ENCODE peak calls at places on chromosomes 5 and 9, in six cellular contexts. C, R, Y, L, Q and H are unnamed samples.

GRCh38 chr5:54063817-54064216 is 246.6 kb downstream of the ARL15 start:
- DNase-seq in L (peak; percentile 75), Y (no peak), C (no peak), R (no peak), Q (no peak), H (no peak)

GRCh38 chr5:80034962-80035821 is at the start of gene THBS4:
- DNase-seq in L (no peak), C (peak; percentile 69), Q (no peak), Y (no peak), R (no peak), H (peak; percentile 20)

GRCh38 chr9:82721596-82721995 is 341.3 kb downstream of the RASEF start:
- DNase-seq in R (no peak), Q (no peak), C (no peak), L (no peak), Y (no peak), H (no peak)

GRCh38 chr5:157961176-157961575 is 102.2 kb upstream of the CLINT1 start:
- DNase-seq in L (no peak), Q (no peak), Y (no peak), C (no peak), R (no peak), H (no peak)

GRCh38 chr5:91252916-91253315 is 130.2 kb downstream of the ARRDC3 start:
- DNase-seq in R (no peak), Y (no peak), L (no peak), C (no peak), Q (no peak), H (no peak)

GRCh38 chr5:53479656-53480473 is 564 bp upstream of the FST start:
- DNase-seq in Y (peak; percentile 78), L (no peak), Q (peak; percentile 41), R (no peak), C (peak; percentile 74), H (peak; percentile 48)

GRCh38 chr9:124412228-124412575 is 3.0 kb downstream of the PSMB7 start:
- DNase-seq in C (no peak), R (no peak), L (no peak), Q (no peak), Y (no peak), H (no peak)

GRCh38 chr9:107839371-107839770 is 349.8 kb upstream of the KLF4 start:
- DNase-seq in Q (no peak), R (no peak), Y (no peak), C (no peak), L (no peak), H (no peak)

GRCh38 chr5:26003966-26004365 is 1034.4 kb downstream of the CDH9 start:
- DNase-seq in Q (no peak), L (no peak), C (no peak), R (no peak), Y (no peak), H (no peak)

GRCh38 chr5:151080620-151081425 is at the start of gene TNIP1:
- DNase-seq in C (peak; percentile 92), R (peak; percentile 89), Q (peak; percentile 88), L (no peak), Y (peak; percentile 99), H (peak; percentile 86)

GRCh38 chr5:175284806-175285205 is 159.2 kb downstream of the DRD1 start:
- DNase-seq in L (no peak), R (no peak), C (no peak), Y (no peak), Q (no peak), H (no peak)

GRCh38 chr9:34989946-34990635 is 546 bp downstream of the DNAJB5 start:
- DNase-seq in Q (no peak), L (no peak), R (no peak), C (peak; percentile 78), Y (peak; percentile 87), H (peak; percentile 74)

GRCh38 chr5:54361683-54362411 is 51.5 kb upstream of the ARL15 start:
- DNase-seq in C (no peak), L (no peak), Q (no peak), Y (no peak), R (no peak), H (no peak)

GRCh38 chr9:734831-735511 is 106.5 kb upstream of the DMRT1 start:
- DNase-seq in C (no peak), R (no peak), Y (no peak), L (peak; percentile 93), Q (no peak), H (no peak)

GRCh38 chr5:131635755-131636479 is 888 bp upstream of the RAPGEF6 start:
- DNase-seq in L (no peak), C (no peak), Y (no peak), Q (peak; percentile 17), R (no peak), H (no peak)

GRCh38 chr9:136621019-136621733 is 41.5 kb upstream of the EGFL7 start:
- DNase-seq in C (peak; percentile 56), L (no peak), Y (no peak), Q (no peak), R (no peak), H (no peak)

GRCh38 chr9:114374936-114375335 is 12.8 kb downstream of the AKNA start:
- DNase-seq in Q (no peak), Y (no peak), R (no peak), C (no peak), L (no peak), H (no peak)

GRCh38 chr5:123754167-123754840 is 242.3 kb downstream of the CSNK1G3 start:
- DNase-seq in Y (no peak), C (no peak), L (no peak), Q (no peak), R (no peak), H (no peak)

GRCh38 chr5:173163219-173163618 is 18.9 kb downstream of the BNIP1 start:
- DNase-seq in Y (no peak), C (no peak), L (no peak), R (no peak), Q (no peak), H (no peak)

GRCh38 chr9:73775757-73776156 is 624.1 kb downstream of the ANXA1 start:
- DNase-seq in C (no peak), L (no peak), R (no peak), Q (no peak), Y (no peak), H (no peak)

GRCh38 chr5:179914032-179914755 is 6.5 kb upstream of the TBC1D9B start:
- DNase-seq in C (no peak), Q (peak; percentile 25), Y (peak; percentile 38), L (no peak), R (no peak), H (no peak)

GRCh38 chr5:57940236-57940635 is 457.6 kb upstream of the ACTBL2 start:
- DNase-seq in C (no peak), R (no peak), Y (no peak), Q (no peak), L (no peak), H (no peak)

GRCh38 chr5:72408602-72409001 is 88.4 kb downstream of the PTCD2 start:
- DNase-seq in L (no peak), R (no peak), Y (no peak), Q (no peak), C (no peak), H (no peak)

GRCh38 chr5:72410896-72411295 is 90.7 kb downstream of the PTCD2 start:
- DNase-seq in Q (no peak), C (no peak), L (no peak), R (no peak), Y (no peak), H (no peak)

GRCh38 chr5:72415926-72416325 is 91.3 kb downstream of the ZNF366 start:
- DNase-seq in R (no peak), C (no peak), Q (no peak), L (no peak), Y (no peak), H (no peak)

GRCh38 chr5:72408127-72408526 is 88.0 kb downstream of the PTCD2 start:
- DNase-seq in Y (no peak), Q (no peak), C (no peak), R (no peak), L (no peak), H (no peak)

GRCh38 chr5:72412283-72413055 is 92.3 kb downstream of the PTCD2 start:
- DNase-seq in L (no peak), R (no peak), Y (no peak), Q (no peak), C (no peak), H (no peak)
- TF ChIP-seq CTCF in L (no peak), R (no peak), Y (no peak), Q (peak; percentile 18), C (no peak), H (no peak)

GRCh38 chr5:7816535-7816901 is 34.4 kb downstream of the CFAP90 start:
- DNase-seq in C (no peak), Y (no peak), R (no peak), L (no peak), Q (no peak), H (no peak)
- TF ChIP-seq CTCF in C (peak; percentile 22), Y (no peak), R (peak; percentile 48), L (no peak), Q (peak; percentile 2), H (no peak)

DNA sequence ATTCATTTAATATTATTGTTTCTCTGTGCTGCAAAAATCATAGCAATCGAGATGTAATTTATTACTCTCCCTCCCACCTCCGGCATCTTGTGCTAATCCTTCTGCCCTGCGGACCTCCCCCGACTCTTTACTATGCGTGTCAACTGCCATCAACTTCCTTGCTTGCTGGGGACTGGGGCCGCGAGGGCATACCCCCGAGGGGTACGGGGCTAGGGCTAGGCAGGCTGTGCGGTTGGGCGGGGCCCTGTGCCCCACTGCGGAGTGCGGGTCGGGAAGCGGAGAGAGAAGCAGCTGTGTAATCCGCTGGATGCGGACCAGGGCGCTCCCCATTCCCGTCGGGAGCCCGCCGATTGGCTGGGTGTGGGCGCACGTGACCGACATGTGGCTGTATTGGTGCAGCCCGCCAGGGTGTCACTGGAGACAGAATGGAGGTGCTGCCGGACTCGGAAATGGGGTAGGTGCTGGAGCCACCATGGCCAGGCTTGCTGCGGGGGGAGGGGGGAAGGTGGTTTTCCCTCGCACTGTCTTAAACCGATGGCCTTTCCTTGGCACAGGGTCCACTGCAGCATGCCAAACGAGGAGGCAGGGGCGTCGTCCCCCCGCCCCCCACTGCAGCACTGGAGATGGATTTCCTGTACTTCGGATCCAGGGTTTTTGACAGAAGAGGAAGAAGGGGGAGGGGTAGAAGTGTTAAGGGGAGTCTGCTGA is at the start of gene APC:
- DNase-seq in L (peak; percentile 75), Q (peak; percentile 51), R (peak; percentile 36), C (peak; percentile 86), Y (peak; percentile 96), H (peak; percentile 92)
- TF ChIP-seq CTCF in L (no peak), Q (no peak), R (no peak), C (no peak), Y (no peak), H (no peak)

GRCh38 chr9:32072568-32072967 is 311.9 kb upstream of the ACO1 start:
- DNase-seq in Q (no peak), C (no peak), L (no peak), Y (no peak), R (no peak), H (no peak)

GRCh38 chr9:32069969-32070368 is 314.5 kb upstream of the ACO1 start:
- DNase-seq in L (no peak), Y (no peak), R (no peak), Q (no peak), C (no peak), H (no peak)

GRCh38 chr9:32069169-32069813 is 315.2 kb upstream of the ACO1 start:
- DNase-seq in C (no peak), Y (no peak), L (no peak), R (no peak), Q (no peak), H (no peak)
- TF ChIP-seq CTCF in C (peak; percentile 33), Y (no peak), L (no peak), R (peak; percentile 26), Q (peak; percentile 25), H (peak; percentile 66)

DNA sequence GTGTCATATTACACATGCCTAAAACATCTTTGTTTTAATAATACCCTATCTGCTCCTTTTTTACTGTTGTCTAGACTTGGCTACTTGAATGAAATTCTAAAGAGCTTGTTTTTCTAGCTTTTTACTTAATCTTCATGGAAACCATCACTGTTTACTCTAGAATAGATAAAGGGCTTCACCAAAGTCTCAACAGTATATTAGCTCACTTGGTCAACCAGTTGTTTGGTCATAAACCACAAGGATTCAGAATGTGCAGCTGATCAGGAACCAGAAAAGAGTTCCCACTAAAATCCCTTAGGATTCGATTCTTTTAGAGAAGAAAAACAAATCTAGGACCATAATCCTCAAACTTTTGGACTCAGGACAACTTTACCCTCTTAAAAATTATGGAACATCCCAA is 38.0 kb downstream of the CDO1 start:
- DNase-seq in C (no peak), L (no peak), R (no peak), Y (no peak), Q (no peak), H (no peak)
- TF ChIP-seq CTCF in C (no peak), L (no peak), R (no peak), Y (no peak), Q (no peak), H (no peak)